ENCODE peak calls at places on chromosomes 7 and 10, in eight cellular contexts. P is psoas muscle, Y is coronary artery, Z is right cardiac atrium, W is BJ, J is lung, N is left ventricle myocardium inferior, X is tibial artery. G is an unnamed sample.

GRCh38 chr7:141648276-141649114 is 53.5 kb downstream of the DENND11 start:
- DNase-seq in P (no peak), Y (no peak), Z (no peak), W (no peak), J (no peak), N (no peak), X (no peak), G (no peak)

GRCh38 chr7:3210531-3210930 is 90.5 kb upstream of the SDK1 start:
- DNase-seq in P (no peak), Y (no peak), Z (no peak), W (no peak), J (no peak), N (no peak), X (no peak), G (no peak)

GRCh38 chr10:132277311-132277741 is 30.4 kb downstream of the STK32C start:
- DNase-seq in P (no peak), Y (no peak), Z (peak), W (no peak), J (no peak), N (no peak), X (no peak), G (no peak)

GRCh38 chr10:132532784-132533560 is 4.6 kb upstream of the INPP5A start:
- DNase-seq in P (no peak), Y (peak), Z (no peak), W (peak), J (no peak), N (no peak), X (no peak), G (peak)

GRCh38 chr10:124086787-124087671 is 6.4 kb downstream of the CHST15 start:
- DNase-seq in P (no peak), Y (no peak), Z (no peak), W (no peak), J (no peak), N (no peak), X (no peak), G (no peak)

GRCh38 chr10:92690211-92691041 is 671 bp downstream of the HHEX start:
- DNase-seq in P (peak), Y (no peak), Z (peak), W (no peak), J (peak), N (peak), X (peak), G (no peak)

GRCh38 chr7:47571355-47572100 is 10.4 kb downstream of the TNS3 start:
- DNase-seq in P (peak), Y (peak), Z (peak), W (peak), J (peak), N (peak), X (peak), G (peak)

GRCh38 chr10:87560495-87561222 is 56.0 kb downstream of the MINPP1 start:
- DNase-seq in P (no peak), Y (no peak), Z (no peak), W (no peak), J (no peak), N (no peak), X (no peak), G (no peak)

GRCh38 chr7:144738708-144739314 is 97.0 kb downstream of the TPK1 start:
- DNase-seq in P (no peak), Y (no peak), Z (no peak), W (no peak), J (no peak), N (no peak), X (no peak), G (no peak)

GRCh38 chr7:29555061-29555460 is 8.6 kb upstream of the PRR15 start:
- DNase-seq in P (no peak), Y (no peak), Z (no peak), W (no peak), J (no peak), N (no peak), X (no peak), G (no peak)

GRCh38 chr7:66296555-66296954 is 91.4 kb downstream of the TPST1 start:
- DNase-seq in P (no peak), Y (no peak), Z (no peak), W (no peak), J (no peak), N (no peak), X (no peak), G (peak)

GRCh38 chr7:17506090-17506489 is 207.6 kb downstream of the AHR start:
- DNase-seq in P (no peak), Y (no peak), Z (peak), W (no peak), J (peak), N (no peak), X (no peak), G (no peak)

GRCh38 chr10:77513783-77514331 is 123.8 kb downstream of the KCNMA1 start:
- DNase-seq in P (peak), Y (peak), Z (no peak), W (peak), J (no peak), N (no peak), X (peak), G (peak)

GRCh38 chr10:48627984-48628609 is 23.2 kb upstream of the ARHGAP22 start:
- DNase-seq in P (no peak), Y (no peak), Z (no peak), W (no peak), J (peak), N (no peak), X (no peak), G (no peak)

GRCh38 chr7:136067277-136067676 is 90.1 kb upstream of the MTPN start:
- DNase-seq in P (no peak), Y (no peak), Z (no peak), W (no peak), J (no peak), N (no peak), X (no peak), G (no peak)

GRCh38 chr7:139875821-139876241 is 46.8 kb downstream of the TBXAS1 start:
- DNase-seq in P (no peak), Y (peak), Z (peak), W (no peak), J (no peak), N (no peak), X (no peak), G (no peak)

GRCh38 chr10:20596911-20597310 is 300.2 kb downstream of the NEBL start:
- DNase-seq in P (no peak), Y (no peak), Z (no peak), W (no peak), J (no peak), N (no peak), X (no peak), G (peak)

GRCh38 chr10:49083256-49083655 is 32.1 kb downstream of the VSTM4 start:
- DNase-seq in P (peak), Y (no peak), Z (peak), W (no peak), J (no peak), N (peak), X (peak), G (no peak)

GRCh38 chr7:15459018-15459621 is 102.7 kb downstream of the AGMO start:
- DNase-seq in P (no peak), Y (no peak), Z (no peak), W (no peak), J (no peak), N (no peak), X (no peak), G (peak)

GRCh38 chr7:149261321-149261828 is 621 bp upstream of the ZNF783 start:
- DNase-seq in P (no peak), Y (no peak), Z (no peak), W (no peak), J (no peak), N (no peak), X (no peak), G (no peak)

GRCh38 chr7:40001649-40002048 is 51.6 kb downstream of the CDK13 start:
- DNase-seq in P (no peak), Y (no peak), Z (no peak), W (no peak), J (no peak), N (no peak), X (no peak), G (no peak)

GRCh38 chr10:12465385-12466136 is 116.2 kb downstream of the CAMK1D start:
- DNase-seq in P (no peak), Y (no peak), Z (no peak), W (no peak), J (no peak), N (no peak), X (no peak), G (no peak)

GRCh38 chr7:2719007-2719406 is 31.0 kb downstream of the AMZ1 start:
- DNase-seq in P (no peak), Y (no peak), Z (peak), W (no peak), J (no peak), N (no peak), X (no peak), G (no peak)

GRCh38 chr7:80028717-80029116 is 105.9 kb upstream of the GNAI1 start:
- DNase-seq in P (no peak), Y (no peak), Z (no peak), W (no peak), J (no peak), N (no peak), X (no peak), G (no peak)

GRCh38 chr10:68224810-68225209 is 7.1 kb downstream of the ATOH7 start:
- DNase-seq in P (no peak), Y (no peak), Z (no peak), W (no peak), J (no peak), N (no peak), X (no peak), G (no peak)

GRCh38 chr7:13411151-13411550 is 578.3 kb downstream of the ETV1 start:
- DNase-seq in P (no peak), Y (no peak), Z (no peak), W (no peak), J (no peak), N (no peak), X (no peak), G (no peak)

GRCh38 chr7:137838706-137839315 is 8.0 kb downstream of the DGKI start:
- DNase-seq in P (no peak), Y (no peak), Z (no peak), W (no peak), J (no peak), N (no peak), X (no peak), G (no peak)

GRCh38 chr10:103592186-103593021 is 98.9 kb downstream of the NEURL1 start:
- DNase-seq in P (peak), Y (no peak), Z (no peak), W (no peak), J (no peak), N (no peak), X (no peak), G (no peak)

GRCh38 chr10:1064172-1064571 is 8.0 kb downstream of the WDR37 start:
- DNase-seq in P (no peak), Y (no peak), Z (no peak), W (no peak), J (no peak), N (no peak), X (no peak), G (no peak)
- H3K4me3 ChIP-seq in P (no peak), Y (no peak), Z (no peak), W (no peak), J (no peak), N (no peak), X (no peak), G (no peak)

GRCh38 chr10:32577448-32577847 is 131.5 kb downstream of the CCDC7 start:
- DNase-seq in P (no peak), Y (no peak), Z (no peak), W (peak), J (no peak), N (no peak), X (no peak), G (no peak)

DNA sequence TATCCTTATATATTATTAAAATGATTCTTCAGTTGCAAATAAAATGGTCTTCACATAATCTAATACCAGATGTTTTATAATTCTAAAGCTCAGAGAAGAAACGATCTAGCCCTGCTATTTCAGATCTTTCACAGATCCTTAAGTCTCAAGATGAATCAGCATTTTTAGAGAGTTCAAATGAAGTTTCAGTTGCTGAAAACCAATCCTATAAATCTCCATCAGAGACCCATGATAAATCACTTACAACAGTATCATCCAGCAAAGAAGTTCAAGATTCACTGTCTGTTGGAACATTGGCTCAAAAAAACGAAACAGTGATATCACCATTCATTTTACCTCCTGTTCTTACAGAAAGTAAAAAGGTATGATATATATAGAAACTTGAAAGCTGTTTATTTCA is 137.0 kb downstream of the CCDC7 start:
- DNase-seq in P (no peak), Y (no peak), Z (no peak), W (no peak), J (no peak), N (no peak), X (no peak), G (no peak)
- H3K4me3 ChIP-seq in P (peak), Y (no peak), Z (no peak), W (no peak), J (no peak), N (no peak), X (no peak), G (no peak)

GRCh38 chr7:50502947-50503346 is 52.8 kb upstream of the FIGNL1 start:
- DNase-seq in P (peak), Y (no peak), Z (peak), W (no peak), J (no peak), N (peak), X (no peak), G (no peak)
- H3K4me3 ChIP-seq in P (peak), Y (no peak), Z (no peak), W (no peak), J (no peak), N (peak), X (no peak), G (no peak)

DNA sequence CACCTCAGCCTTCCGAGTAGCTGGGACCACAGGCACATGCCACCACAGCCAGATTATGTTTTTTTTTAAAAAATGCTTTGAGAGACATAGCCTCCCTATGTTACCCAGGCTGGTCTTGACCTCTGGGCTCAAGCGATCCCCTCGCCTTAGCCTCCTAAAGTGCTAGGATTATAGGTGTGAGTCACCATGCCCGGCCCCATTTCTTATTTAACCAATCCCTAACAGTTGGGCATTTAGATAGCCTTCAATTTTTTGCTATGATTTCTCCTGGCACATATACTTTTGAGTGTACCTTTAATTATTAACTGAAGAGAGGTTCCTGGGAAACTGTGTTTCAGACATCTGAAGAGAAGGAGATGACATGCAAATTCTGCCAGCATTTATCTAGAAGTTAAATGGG is 22.6 kb upstream of the AUTS2 start:
- DNase-seq in P (no peak), Y (no peak), Z (no peak), W (no peak), J (no peak), N (no peak), X (no peak), G (no peak)
- H3K4me3 ChIP-seq in P (no peak), Y (no peak), Z (no peak), W (no peak), J (no peak), N (no peak), X (no peak), G (no peak)

GRCh38 chr7:102912742-102913141 is at the start of gene LRRC17:
- DNase-seq in P (no peak), Y (no peak), Z (peak), W (no peak), J (no peak), N (no peak), X (no peak), G (peak)
- H3K4me3 ChIP-seq in P (peak), Y (peak), Z (peak), W (peak), J (no peak), N (peak), X (peak), G (peak)

DNA sequence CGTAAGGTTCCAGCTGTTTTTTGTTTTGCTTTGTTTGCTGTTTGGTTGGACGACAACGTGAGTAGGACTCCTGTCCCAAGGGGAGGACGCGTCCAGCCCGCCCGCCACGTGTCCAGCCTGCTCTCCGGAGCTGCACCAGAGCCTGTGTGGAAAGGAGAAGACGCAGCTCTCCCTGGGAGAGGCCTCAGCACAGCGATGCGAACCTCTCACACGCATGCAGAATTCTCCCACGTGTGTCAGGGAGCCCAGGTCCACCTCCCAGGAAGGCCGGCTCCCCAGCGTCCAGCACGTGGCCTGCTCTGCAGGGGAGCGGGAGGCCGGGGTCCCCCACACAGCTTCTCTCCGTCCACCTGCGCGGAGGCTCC is 36.4 kb upstream of the DNAJB6 start:
- DNase-seq in P (peak), Y (no peak), Z (no peak), W (no peak), J (no peak), N (no peak), X (no peak), G (no peak)
- H3K4me3 ChIP-seq in P (peak), Y (no peak), Z (no peak), W (no peak), J (no peak), N (peak), X (no peak), G (no peak)

DNA sequence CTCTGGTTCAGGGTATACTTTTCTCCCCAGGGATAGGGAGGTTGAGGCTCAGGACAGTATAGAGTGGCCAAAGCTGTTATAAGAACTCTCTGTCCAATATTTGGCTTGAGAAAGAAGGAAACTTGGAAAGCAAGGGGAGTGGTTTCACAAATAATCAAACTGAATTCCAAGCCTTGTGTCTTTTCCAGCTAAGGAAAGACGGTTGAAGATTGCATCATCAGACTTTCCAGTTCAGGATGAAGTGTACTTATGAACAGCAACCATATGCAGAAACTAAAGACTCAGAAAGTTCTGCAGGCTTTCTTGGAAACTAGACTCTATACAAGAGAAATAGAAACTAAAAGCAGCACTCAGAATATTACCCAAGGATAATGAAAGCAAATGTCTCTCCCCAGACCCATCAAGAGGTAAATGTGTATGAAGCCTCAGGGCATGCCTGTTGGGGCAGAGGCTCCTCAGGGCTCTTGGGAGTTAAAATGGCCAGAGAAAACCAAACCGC is 46.4 kb downstream of the RAMP3 start:
- DNase-seq in P (peak), Y (peak), Z (no peak), W (peak), J (no peak), N (no peak), X (no peak), G (peak)
- H3K4me3 ChIP-seq in P (no peak), Y (peak), Z (peak), W (peak), J (no peak), N (peak), X (no peak), G (peak)

DNA sequence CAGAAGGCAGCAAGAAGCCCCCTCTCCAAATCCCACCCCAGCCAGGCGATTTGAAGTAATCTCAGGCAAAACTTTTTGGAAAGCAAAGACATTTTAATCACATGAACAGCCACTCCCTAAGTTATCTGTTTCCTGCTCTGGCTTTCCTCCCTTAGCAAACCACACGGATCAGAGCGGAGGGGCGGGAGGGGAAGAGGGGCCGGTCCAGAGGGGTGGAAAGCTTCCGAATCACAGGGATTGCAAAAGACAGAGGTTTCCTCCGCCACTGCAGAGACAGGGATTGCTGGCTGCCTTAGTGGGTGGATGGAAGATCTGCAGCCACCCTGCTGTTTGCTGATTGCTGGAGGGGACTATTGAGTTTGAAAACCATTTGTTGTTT is 41.2 kb downstream of the ZCCHC24 start:
- DNase-seq in P (peak), Y (peak), Z (peak), W (peak), J (peak), N (peak), X (peak), G (peak)
- H3K4me3 ChIP-seq in P (peak), Y (peak), Z (no peak), W (no peak), J (no peak), N (peak), X (no peak), G (no peak)

G was measured in skeletal muscle cell.